ENCODE peak calls at places on chromosomes 1 and 21, in six cellular contexts. Y, O, A, I, D and B are unnamed samples.
A peak's percentile ranks its signal among the peaks of the same experiment; 100 is the strongest.

GRCh38 chr1:80799457-80799856 is 1001.3 kb upstream of the ADGRL2 start:
- DNase-seq in Y (no peak), O (no peak), A (peak; percentile 81), I (no peak), D (no peak), B (no peak)

GRCh38 chr1:2003564-2004131 is at the start of gene CFAP74:
- DNase-seq in Y (no peak), O (no peak), A (peak; percentile 96), I (no peak), D (no peak), B (peak; percentile 21)

GRCh38 chr21:35529141-35529863 is 480.2 kb upstream of the RUNX1 start:
- DNase-seq in Y (no peak), O (no peak), A (no peak), I (no peak), D (no peak), B (no peak)

GRCh38 chr1:186806477-186806876 is 22.3 kb upstream of the PLA2G4A start:
- DNase-seq in Y (no peak), O (no peak), A (no peak), I (no peak), D (peak; percentile 77), B (no peak)

GRCh38 chr1:90850181-90850924 is 133.3 kb upstream of the BARHL2 start:
- DNase-seq in Y (no peak), O (peak; percentile 33), A (no peak), I (peak; percentile 38), D (peak; percentile 8), B (peak; percentile 61)

GRCh38 chr1:20318971-20319370 is 28.3 kb downstream of the VWA5B1 start:
- DNase-seq in Y (no peak), O (no peak), A (no peak), I (no peak), D (no peak), B (no peak)

GRCh38 chr1:212315907-212316306 is 30.7 kb downstream of the PPP2R5A start:
- DNase-seq in Y (no peak), O (no peak), A (no peak), I (peak; percentile 29), D (peak; percentile 45), B (no peak)

GRCh38 chr1:198577444-198577843 is 37.0 kb upstream of the ATP6V1G3 start:
- DNase-seq in Y (no peak), O (no peak), A (no peak), I (no peak), D (no peak), B (no peak)

GRCh38 chr1:201535046-201535777 is 3.7 kb upstream of the NAV1 start:
- DNase-seq in Y (no peak), O (no peak), A (no peak), I (no peak), D (peak; percentile 41), B (peak; percentile 47)

GRCh38 chr21:16194851-16195251 is 465.1 kb downstream of the USP25 start:
- DNase-seq in Y (no peak), O (no peak), A (no peak), I (no peak), D (peak; percentile 40), B (no peak)

GRCh38 chr21:31875424-31876097 is 2.7 kb downstream of the HUNK start:
- DNase-seq in Y (no peak), O (no peak), A (no peak), I (no peak), D (no peak), B (no peak)

GRCh38 chr1:85495556-85495955 is 30.6 kb upstream of the DDAH1 start:
- DNase-seq in Y (peak; percentile 86), O (no peak), A (no peak), I (peak; percentile 14), D (peak; percentile 41), B (no peak)

GRCh38 chr1:245682638-245683376 is 528.0 kb downstream of the KIF26B start:
- DNase-seq in Y (no peak), O (no peak), A (no peak), I (no peak), D (no peak), B (peak; percentile 36)

GRCh38 chr1:43503534-43503933 is 27.1 kb upstream of the PTPRF start:
- DNase-seq in Y (no peak), O (no peak), A (no peak), I (no peak), D (no peak), B (no peak)

GRCh38 chr1:154534263-154534844 is 24.1 kb downstream of the UBE2Q1 start:
- DNase-seq in Y (peak; percentile 32), O (no peak), A (peak; percentile 62), I (peak; percentile 68), D (peak; percentile 77), B (no peak)

GRCh38 chr1:10484519-10484918 is 9.8 kb downstream of the PEX14 start:
- DNase-seq in Y (no peak), O (no peak), A (no peak), I (no peak), D (no peak), B (peak; percentile 30)

GRCh38 chr1:24284156-24284471 is 35.0 kb upstream of the GRHL3 start:
- DNase-seq in Y (no peak), O (no peak), A (no peak), I (no peak), D (no peak), B (no peak)

GRCh38 chr1:156104065-156104810 is 10.3 kb upstream of the LMNA start:
- DNase-seq in Y (peak; percentile 85), O (peak; percentile 83), A (no peak), I (peak; percentile 64), D (peak; percentile 85), B (no peak)

GRCh38 chr1:182237329-182237728 is 154.3 kb downstream of the GLUL start:
- DNase-seq in Y (no peak), O (no peak), A (no peak), I (no peak), D (no peak), B (no peak)

GRCh38 chr1:92503043-92503925 is 16.6 kb upstream of the GFI1 start:
- DNase-seq in Y (no peak), O (no peak), A (no peak), I (no peak), D (no peak), B (no peak)

GRCh38 chr1:27111771-27112573 is 43.0 kb downstream of the SLC9A1 start:
- DNase-seq in Y (peak; percentile 65), O (peak; percentile 84), A (no peak), I (peak; percentile 68), D (peak; percentile 81), B (peak; percentile 94)

GRCh38 chr1:27418326-27418761 is 25.9 kb downstream of the GPR3 start:
- DNase-seq in Y (peak; percentile 75), O (no peak), A (no peak), I (no peak), D (peak; percentile 58), B (peak; percentile 89)

GRCh38 chr1:157249326-157249725 is 111.1 kb upstream of the ETV3 start:
- DNase-seq in Y (no peak), O (no peak), A (no peak), I (no peak), D (no peak), B (no peak)

GRCh38 chr1:113219377-113219776 is 146.4 kb downstream of the LRIG2 start:
- DNase-seq in Y (no peak), O (no peak), A (no peak), I (no peak), D (no peak), B (no peak)

GRCh38 chr1:113223546-113223945 is 150.5 kb downstream of the LRIG2 start:
- DNase-seq in Y (no peak), O (peak; percentile 79), A (no peak), I (peak; percentile 41), D (no peak), B (no peak)

GRCh38 chr1:113219828-113220227 is 146.8 kb downstream of the LRIG2 start:
- DNase-seq in Y (no peak), O (no peak), A (no peak), I (no peak), D (no peak), B (no peak)

GRCh38 chr1:113226118-113226517 is 153.1 kb downstream of the LRIG2 start:
- DNase-seq in Y (no peak), O (peak; percentile 48), A (no peak), I (no peak), D (no peak), B (no peak)

DNA sequence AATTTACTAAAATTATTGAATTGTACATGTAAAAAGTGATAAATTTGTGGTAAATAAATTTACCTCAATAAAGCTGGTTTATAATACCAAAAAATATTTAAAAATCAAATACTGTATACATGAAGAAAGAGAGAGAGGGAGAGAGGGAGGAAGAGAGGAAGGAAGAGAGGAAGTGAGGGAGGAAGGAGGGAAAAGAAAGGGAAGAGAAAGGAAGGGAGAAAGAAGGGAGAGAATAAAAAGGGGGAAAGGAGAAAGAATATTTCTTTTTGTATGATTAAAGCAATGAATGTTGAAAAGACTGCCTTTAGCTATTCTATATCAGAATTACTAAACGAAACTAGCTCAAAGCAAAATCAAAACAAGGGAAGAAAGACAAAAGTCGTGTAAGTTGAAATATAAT is 150.0 kb downstream of the LRIG2 start:
- DNase-seq in Y (no peak), O (no peak), A (no peak), I (no peak), D (no peak), B (no peak)
- H3K4me1 ChIP-seq in Y (no peaks in the 10 kb centered on the region), O (peaks cover 9% of the 10 kb centered on the region), A (no peaks in the 10 kb centered on the region), I (peaks cover 28% of the 10 kb centered on the region), D (peaks cover 3% of the 10 kb centered on the region), B (peaks cover 5% of the 10 kb centered on the region)

GRCh38 chr1:19251305-19252196 is at the start of the genes EMC1 and MRTO4:
- DNase-seq in Y (peak; percentile 79), O (peak; percentile 83), A (peak; percentile 97), I (peak; percentile 82), D (peak; percentile 76), B (peak; percentile 86)
- TF ChIP-seq POLR2A in Y (peak; percentile 45), O (no peak), A (peak; percentile 98), I (peak; percentile 64), D (peak; percentile 63), B (peak; percentile 45)

DNA sequence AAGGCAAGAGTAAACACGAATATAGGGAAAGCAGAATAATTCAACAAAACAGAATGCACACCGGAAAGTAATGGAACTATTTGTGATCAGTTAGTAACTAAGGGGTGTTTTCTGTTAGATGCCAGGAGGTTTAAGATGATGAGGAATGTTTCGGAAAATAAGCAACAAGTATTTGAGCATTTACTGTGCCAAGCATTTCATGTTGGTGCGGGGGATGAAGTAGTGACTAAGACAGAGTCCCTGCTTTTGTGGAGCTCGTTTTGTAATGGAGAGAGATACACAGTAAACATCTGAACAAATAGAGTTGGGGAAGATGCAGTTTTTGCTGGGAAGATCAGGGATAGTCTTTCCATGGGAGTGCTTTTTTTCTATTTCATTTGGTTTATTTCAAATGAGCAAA is 78.7 kb downstream of the DYRK1A start:
- DNase-seq in Y (no peak), O (no peak), A (no peak), I (no peak), D (no peak), B (no peak)
- H3K4me1 ChIP-seq in Y (peaks cover 6% of the 10 kb centered on the region), O (peaks cover 20% of the 10 kb centered on the region), A (peaks cover 2% of the 10 kb centered on the region), I (peaks cover 39% of the 10 kb centered on the region), D (peaks cover 30% of the 10 kb centered on the region), B (peaks cover 14% of the 10 kb centered on the region)

DNA sequence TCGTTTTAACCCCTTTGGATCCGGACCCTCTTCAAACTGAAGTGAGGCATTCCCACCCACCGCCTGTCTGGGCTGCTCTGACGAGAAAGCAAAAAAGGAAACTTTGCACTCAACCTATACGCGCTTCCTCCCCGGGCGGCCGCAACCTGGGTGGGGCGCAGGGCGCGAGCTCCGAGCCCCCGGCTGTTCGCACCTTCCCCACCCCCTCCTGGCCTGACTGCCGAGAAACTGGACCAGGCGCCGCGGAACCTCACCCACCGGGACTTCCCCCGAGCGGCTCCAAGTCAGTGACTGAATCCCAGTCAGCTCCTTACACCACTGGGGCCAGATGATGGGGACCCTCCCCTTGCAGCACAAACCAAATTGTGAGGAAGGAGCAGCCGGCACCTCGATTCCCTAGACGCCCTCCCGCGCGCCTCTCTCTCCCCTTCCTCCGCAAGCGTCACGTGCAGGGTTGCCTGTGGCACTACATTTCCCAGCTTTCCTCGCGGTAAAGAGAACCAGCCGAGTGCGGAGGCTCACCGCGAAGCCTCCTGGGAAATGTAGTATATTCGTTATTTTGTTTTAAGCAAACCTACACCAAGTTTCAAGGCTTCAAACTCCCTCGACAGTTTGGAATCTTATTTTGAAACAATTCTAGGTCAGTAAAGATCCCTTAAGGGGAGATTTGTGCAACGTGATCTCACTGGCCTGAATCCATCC is at the start of gene RAB29:
- DNase-seq in Y (peak; percentile 83), O (peak; percentile 77), A (peak; percentile 86), I (peak; percentile 73), D (peak; percentile 69), B (peak; percentile 84)
- TF ChIP-seq POLR2A in Y (no peak), O (peak; percentile 29), A (no peak), I (peak; percentile 41), D (no peak), B (no peak)